ENCODE peak calls at places on chromosomes 5 and 9, in eight cellular contexts. G is mesendoderm, W is lung, V is neural progenitor cell, U is aorta, K is brain microvascular endothelial cell, R is A549, C is adrenal gland. B is an unnamed sample.

GRCh38 chr9:36803951-36804350 is 230.1 kb downstream of the PAX5 start:
- DNase-seq in R (no peak), U (no peak), G (no peak), K (no peak), W (no peak), C (no peak), V (no peak), B (no peak)

GRCh38 chr9:78695521-78695920 is 398.6 kb downstream of the PSAT1 start:
- DNase-seq in U (peak; percentile 42), G (no peak), V (no peak), W (no peak), C (no peak), K (no peak), R (no peak), B (no peak)

GRCh38 chr5:1026700-1027621 is 18.4 kb downstream of the NKD2 start:
- DNase-seq in K (no peak), C (no peak), W (no peak), V (no peak), R (no peak), U (no peak), G (no peak), B (no peak)

GRCh38 chr9:89730715-89731114 is 125.9 kb downstream of the GADD45G start:
- DNase-seq in V (no peak), G (no peak), K (no peak), C (no peak), R (no peak), U (no peak), W (peak; percentile 74), B (no peak)

GRCh38 chr5:133952729-133953567 is 15.5 kb downstream of the C5orf15 start:
- DNase-seq in G (no peak), C (peak; percentile 92), K (peak; percentile 95), W (peak; percentile 43), R (no peak), V (no peak), U (peak; percentile 80), B (no peak)

GRCh38 chr9:73643379-73644013 is 491.8 kb downstream of the ANXA1 start:
- DNase-seq in G (peak; percentile 28), K (peak; percentile 2), C (no peak), V (no peak), W (no peak), U (no peak), R (peak; percentile 77), B (peak; percentile 76)

GRCh38 chr5:137470111-137470920 is 28.8 kb downstream of the SPOCK1 start:
- DNase-seq in W (no peak), G (no peak), U (peak; percentile 53), V (no peak), R (peak; percentile 85), C (peak; percentile 77), K (peak; percentile 96), B (peak; percentile 82)

GRCh38 chr9:35826071-35826701 is 2.3 kb downstream of the FAM221B start:
- DNase-seq in V (peak; percentile 55), C (peak; percentile 73), K (peak; percentile 68), R (peak; percentile 66), U (no peak), W (no peak), G (peak; percentile 76), B (no peak)

GRCh38 chr5:43038523-43038989 is 1.6 kb downstream of the ANXA2R start:
- DNase-seq in C (no peak), G (peak; percentile 54), U (no peak), R (no peak), V (peak; percentile 51), K (peak; percentile 42), W (no peak), B (no peak)

GRCh38 chr5:135133181-135133580 is 99.2 kb upstream of the PITX1 start:
- DNase-seq in C (no peak), W (no peak), K (no peak), U (no peak), V (no peak), R (no peak), G (no peak), B (no peak)

GRCh38 chr5:179346875-179347274 is 1.6 kb upstream of the ADAMTS2 start:
- DNase-seq in V (no peak), G (no peak), W (no peak), K (no peak), U (no peak), C (no peak), R (no peak), B (no peak)

GRCh38 chr9:131704988-131705387 is 34.9 kb downstream of the RAPGEF1 start:
- DNase-seq in G (no peak), C (no peak), K (no peak), R (no peak), W (no peak), U (no peak), V (no peak), B (no peak)

GRCh38 chr5:177468329-177469058 is 4.9 kb downstream of the DBN1 start:
- DNase-seq in V (no peak), C (no peak), W (no peak), G (peak; percentile 98), R (peak; percentile 46), K (peak; percentile 56), U (no peak), B (no peak)

GRCh38 chr5:135654646-135655045 is 75.9 kb upstream of the CXCL14 start:
- DNase-seq in K (no peak), G (no peak), C (no peak), U (no peak), W (no peak), V (no peak), R (no peak), B (no peak)

GRCh38 chr5:129460121-129460950 is at the start of gene ADAMTS19:
- DNase-seq in K (peak; percentile 40), R (peak; percentile 14), V (peak; percentile 68), C (no peak), W (no peak), G (peak; percentile 86), U (no peak), B (peak; percentile 20)

GRCh38 chr5:129459485-129460120 is 495 bp upstream of the ADAMTS19 start:
- DNase-seq in C (peak; percentile 61), R (peak; percentile 5), G (peak; percentile 84), W (no peak), U (peak; percentile 43), V (peak; percentile 66), K (peak; percentile 7), B (no peak)

GRCh38 chr5:129465945-129466344 is 5.8 kb downstream of the ADAMTS19 start:
- DNase-seq in U (no peak), G (no peak), V (no peak), W (no peak), R (no peak), C (no peak), K (no peak), B (no peak)

GRCh38 chr5:129461816-129462396 is 1.8 kb downstream of the ADAMTS19 start:
- DNase-seq in K (no peak), V (no peak), U (no peak), C (no peak), G (no peak), W (no peak), R (no peak), B (no peak)

GRCh38 chr5:129460951-129461815 is 1.1 kb downstream of the ADAMTS19 start:
- DNase-seq in W (no peak), V (peak; percentile 80), K (no peak), U (peak; percentile 39), R (peak; percentile 23), G (peak; percentile 88), C (peak; percentile 75), B (no peak)
- H3K27ac ChIP-seq in W (no peak overlapping the region), V (no peak overlapping the region), K (no peak overlapping the region), U (no peak overlapping the region), R (no peak overlapping the region), G (peak overlapping the region; percentile 82), C (no peak overlapping the region), B (no peak overlapping the region)

DNA sequence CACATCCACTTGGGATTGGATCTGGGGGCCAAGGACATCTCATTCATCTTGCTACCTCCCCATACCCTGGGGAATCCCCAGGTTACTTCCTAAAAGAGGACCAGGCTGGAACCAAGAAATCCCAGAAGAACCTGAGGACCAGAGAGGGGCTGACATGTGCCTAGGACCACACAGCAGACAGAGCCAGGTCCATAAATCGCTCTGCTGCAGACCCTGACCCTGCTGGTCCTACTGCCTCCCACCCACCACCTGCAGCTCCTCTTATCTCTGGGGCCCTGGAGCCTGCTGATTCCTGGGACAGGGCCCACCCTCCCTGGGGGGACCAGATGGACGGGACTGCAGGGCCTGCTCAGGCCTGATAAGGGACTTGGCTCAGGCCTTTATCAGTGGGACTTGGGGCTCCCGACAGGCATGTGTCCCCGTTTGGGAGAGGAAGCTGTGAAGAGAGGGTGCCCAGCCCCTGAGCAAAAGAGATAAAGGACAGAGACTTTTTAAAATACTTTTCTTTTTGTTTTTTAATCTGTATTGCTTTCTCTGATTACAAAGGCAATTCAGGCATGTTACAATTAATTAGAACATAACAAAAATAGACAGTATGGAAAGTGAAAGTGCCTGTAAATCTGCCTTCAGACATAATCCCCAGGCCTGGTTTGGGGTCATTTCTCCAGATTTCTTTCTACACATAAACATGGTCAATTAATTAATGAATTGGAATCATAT is 101.3 kb upstream of the LARP1 start:
- DNase-seq in K (no peak), R (no peak), C (no peak), V (no peak), U (no peak), G (no peak), W (no peak), B (no peak)
- H3K27ac ChIP-seq in K (no peak overlapping the region), R (no peak overlapping the region), C (peak overlapping the region; percentile 71), V (no peak overlapping the region), U (no peak overlapping the region), G (no peak overlapping the region), W (no peak overlapping the region), B (no peak overlapping the region)

DNA sequence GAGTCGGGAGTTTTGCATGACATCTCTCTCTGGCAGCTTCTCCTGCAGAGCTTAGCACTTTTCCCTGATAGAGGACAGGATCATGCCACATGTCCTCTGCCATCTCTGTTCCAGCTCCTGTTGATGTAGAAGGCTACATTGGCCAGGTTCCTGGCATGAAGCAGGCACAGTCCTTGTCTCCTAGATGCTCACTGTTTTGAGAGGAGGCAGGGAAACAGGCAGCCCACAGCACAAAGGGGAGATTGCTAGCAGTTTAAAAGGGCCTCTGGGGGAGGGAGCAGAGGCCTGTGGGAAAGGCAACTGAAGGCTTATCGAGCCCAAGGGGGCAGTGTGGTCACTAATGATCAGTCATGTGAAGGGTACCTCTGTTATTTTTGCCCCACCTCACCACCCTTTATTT is 10.7 kb downstream of the ARHGAP26 start:
- DNase-seq in W (no peak), C (no peak), U (no peak), V (peak; percentile 26), G (peak; percentile 38), K (no peak), R (no peak), B (no peak)
- H3K27ac ChIP-seq in W (peak overlapping the region; percentile 63), C (no peak overlapping the region), U (no peak overlapping the region), V (no peak overlapping the region), G (no peak overlapping the region), K (no peak overlapping the region), R (no peak overlapping the region), B (no peak overlapping the region)

GRCh38 chr5:71834575-71834974 is 115.5 kb downstream of the CARTPT start:
- DNase-seq in K (no peak), G (no peak), V (no peak), U (no peak), R (no peak), C (no peak), W (no peak), B (no peak)

GRCh38 chr5:71829206-71829605 is 110.1 kb downstream of the CARTPT start:
- DNase-seq in V (no peak), W (no peak), K (no peak), U (no peak), R (no peak), C (no peak), G (no peak), B (no peak)

GRCh38 chr5:71828641-71829040 is 109.6 kb downstream of the CARTPT start:
- DNase-seq in C (no peak), G (no peak), W (no peak), K (peak; percentile 40), U (no peak), R (no peak), V (no peak), B (no peak)

GRCh38 chr5:71832812-71833456 is 113.9 kb downstream of the CARTPT start:
- DNase-seq in G (no peak), C (no peak), V (no peak), K (no peak), W (no peak), R (peak; percentile 14), U (no peak), B (no peak)

GRCh38 chr5:71830626-71831539 is 111.8 kb downstream of the CARTPT start:
- DNase-seq in W (peak; percentile 51), U (peak; percentile 90), G (no peak), K (peak; percentile 93), R (peak; percentile 33), C (peak; percentile 92), V (no peak), B (no peak)
- H3K27ac ChIP-seq in W (peak overlapping the region; percentile 61), U (peak overlapping the region; percentile 73), G (no peak overlapping the region), K (peak overlapping the region; percentile 14), R (no peak overlapping the region), C (peak overlapping the region; percentile 45), V (no peak overlapping the region), B (peak overlapping the region; percentile 35)

B was measured in epithelial cell of prostate.